ENCODE peak calls at places on chromosomes 3 and 15, in seven cellular contexts. D is mesothelial cell of epicardium; O is T-helper 17 cell; Z is psoas muscle; L is tibial nerve; X is activated CD4-positive, alpha-beta T cell treated with anti-CD3 and anti-CD28 coated beads, Interleukin-2, amount 10 ng/mL, durations not matched to agents 7 days and 5 days; Y is frontal cortex. J is an unnamed sample.

GRCh38 chr15:65862682-65863081 is 6.6 kb upstream of the RAB11A start:
- DNase-seq in O (peak), X (peak), Y (no peak), Z (no peak), L (no peak), D (no peak), J (no peak)

GRCh38 chr3:136942796-136943195 is 15.0 kb upstream of the IL20RB start:
- DNase-seq in X (no peak), O (no peak), D (no peak), L (no peak), Z (no peak), Y (no peak), J (no peak)

GRCh38 chr15:31365655-31366127 is 39.1 kb downstream of the KLF13 start:
- DNase-seq in Z (peak), D (peak), L (peak), O (peak), X (peak), Y (peak), J (peak)

GRCh38 chr3:31953091-31953490 is 28.0 kb downstream of the OSBPL10 start:
- DNase-seq in D (no peak), O (no peak), Z (no peak), Y (no peak), L (no peak), X (no peak), J (no peak)

GRCh38 chr3:22371592-22372291 is 620.7 kb upstream of the ZNF385D start:
- DNase-seq in X (no peak), Y (no peak), Z (peak), D (peak), O (no peak), L (no peak), J (no peak)

GRCh38 chr15:65954289-65954741 is 85.0 kb downstream of the RAB11A start:
- DNase-seq in D (no peak), Z (no peak), L (no peak), O (no peak), Y (no peak), X (no peak), J (no peak)

GRCh38 chr3:159252772-159253384 is 451.0 kb downstream of the MFSD1 start:
- DNase-seq in Y (no peak), Z (no peak), L (no peak), D (no peak), O (no peak), X (no peak), J (no peak)

GRCh38 chr15:31489281-31489680 is 162.6 kb downstream of the KLF13 start:
- DNase-seq in L (no peak), O (no peak), Y (no peak), X (no peak), D (peak), Z (no peak), J (no peak)

GRCh38 chr15:70533931-70534742 is 229.2 kb downstream of the UACA start:
- DNase-seq in L (no peak), Y (no peak), Z (no peak), D (peak), O (no peak), X (no peak), J (no peak)

GRCh38 chr3:108036984-108037741 is 53.7 kb downstream of the CD47 start:
- DNase-seq in O (no peak), L (no peak), Z (no peak), Y (no peak), D (no peak), X (no peak), J (no peak)

GRCh38 chr3:133230191-133230590 is 169.7 kb upstream of the BFSP2 start:
- DNase-seq in X (no peak), Y (no peak), Z (no peak), D (no peak), L (no peak), O (no peak), J (no peak)

GRCh38 chr3:171457263-171458055 is 2.7 kb downstream of the TNIK start:
- DNase-seq in O (no peak), Z (no peak), X (peak), L (no peak), Y (no peak), D (no peak), J (no peak)

GRCh38 chr15:38636597-38636996 is 72.0 kb upstream of the RASGRP1 start:
- DNase-seq in Z (no peak), Y (no peak), O (no peak), D (no peak), X (no peak), L (no peak), J (no peak)

J was measured in hypothalamus.